ENCODE peak calls at places on chromosomes 2 and 18, in five cellular contexts. Y is NCI-H460, L is IMR-90, V is cardiac muscle cell, Z is NCI-H748 treated with DMSO at 0.1 percent for 48 hours. C is an unnamed sample.

GRCh38 chr2:160165095-160165494 is 35.0 kb downstream of the ITGB6 start:
- DNase-seq in Y (no peak), L (no peak), V (no peak), Z (no peak), C (no peak)

GRCh38 chr2:220811952-220812570 is 760.0 kb downstream of the EPHA4 start:
- DNase-seq in Y (no peak), L (peak), V (no peak), Z (peak), C (no peak)

GRCh38 chr2:30927561-30928075 is 120.4 kb upstream of the CAPN13 start:
- DNase-seq in Y (no peak), L (no peak), V (no peak), Z (no peak), C (no peak)

GRCh38 chr2:19540739-19541503 is 182.5 kb upstream of the OSR1 start:
- DNase-seq in Y (peak), L (peak), V (no peak), Z (no peak), C (no peak)

GRCh38 chr2:222568866-222569265 is 87.0 kb downstream of the FARSB start:
- DNase-seq in Y (no peak), L (peak), V (peak), Z (no peak), C (no peak)

GRCh38 chr2:74458957-74459290 is 686 bp downstream of the WBP1 start:
- DNase-seq in Y (no peak), L (no peak), V (no peak), Z (no peak), C (no peak)

GRCh38 chr2:101883860-101884259 is 107.9 kb upstream of the IL1R2 start:
- DNase-seq in Y (peak), L (peak), V (peak), Z (no peak), C (peak)

GRCh38 chr2:164757934-164758695 is 83.5 kb downstream of the COBLL1 start:
- DNase-seq in Y (no peak), L (peak), V (no peak), Z (no peak), C (no peak)

GRCh38 chr2:120560330-120560729 is 175.3 kb upstream of the GLI2 start:
- DNase-seq in Y (no peak), L (no peak), V (no peak), Z (no peak), C (no peak)

GRCh38 chr2:4499316-4499715 is 795.9 kb downstream of the DCDC2C start:
- DNase-seq in Y (no peak), L (no peak), V (no peak), Z (no peak), C (no peak)

GRCh38 chr2:37770797-37771196 is 99.4 kb upstream of the CDC42EP3 start:
- DNase-seq in Y (no peak), L (peak), V (no peak), Z (no peak), C (peak)

GRCh38 chr2:71530246-71530986 is 77.1 kb downstream of the DYSF start:
- DNase-seq in Y (peak), L (peak), V (peak), Z (peak), C (no peak)

GRCh38 chr18:55552498-55553189 is 35.3 kb downstream of the TCF4 start:
- DNase-seq in Y (no peak), L (peak), V (no peak), Z (no peak), C (peak)

GRCh38 chr2:234953116-234954031 is 1.6 kb downstream of the SH3BP4 start:
- DNase-seq in Y (no peak), L (no peak), V (no peak), Z (no peak), C (no peak)

GRCh38 chr2:97717618-97718005 is 4.2 kb downstream of the ZAP70 start:
- DNase-seq in Y (no peak), L (no peak), V (no peak), Z (no peak), C (no peak)